ENCODE peak calls at places on chromosomes 13 and 19, in four cellular contexts. One of them, this sample, is unnamed.

GRCh38 chr19:22945560-22945959 is 57.4 kb downstream of the ZNF728 start:
- DNase-seq in adrenal gland: no peak
- DNase-seq in K562: no peak
- DNase-seq in Peyer's patch: no peak
- DNase-seq in this sample: no peak

GRCh38 chr19:23481043-23481442 is 85.8 kb upstream of the ZNF91 start:
- DNase-seq in adrenal gland: no peak
- DNase-seq in Peyer's patch: no peak
- DNase-seq in K562: no peak
- DNase-seq in this sample: no peak

GRCh38 chr19:33609353-33609752 is 12.4 kb upstream of the CHST8 start:
- DNase-seq in K562: no peak
- DNase-seq in adrenal gland: no peak
- DNase-seq in Peyer's patch: no peak
- DNase-seq in this sample: no peak

GRCh38 chr13:45674908-45675307 is 27.2 kb upstream of the CBY2 start:
- DNase-seq in K562: no peak
- DNase-seq in adrenal gland: no peak
- DNase-seq in Peyer's patch: no peak
- DNase-seq in this sample: no peak

GRCh38 chr19:57818378-57818777 is 3.7 kb upstream of the ZNF552 start:
- DNase-seq in K562: no peak
- DNase-seq in Peyer's patch: no peak
- DNase-seq in adrenal gland: no peak
- DNase-seq in this sample: no peak

GRCh38 chr19:55418185-55418584 is 10.6 kb upstream of the UBE2S start:
- DNase-seq in K562: peak; percentile 79
- DNase-seq in adrenal gland: peak; percentile 67
- DNase-seq in Peyer's patch: peak; percentile 40
- DNase-seq in this sample: no peak

GRCh38 chr13:109706015-109706715 is 80.2 kb downstream of the IRS2 start:
- DNase-seq in adrenal gland: no peak
- DNase-seq in K562: no peak
- DNase-seq in Peyer's patch: no peak
- DNase-seq in this sample: no peak

GRCh38 chr19:42284066-42284501 is 15.0 kb downstream of the CIC start:
- DNase-seq in adrenal gland: peak; percentile 88
- DNase-seq in K562: peak; percentile 95
- DNase-seq in Peyer's patch: peak; percentile 77
- DNase-seq in this sample: peak; percentile 63

GRCh38 chr13:73983109-73983508 is 151.1 kb downstream of the KLF12 start:
- DNase-seq in K562: no peak
- DNase-seq in adrenal gland: no peak
- DNase-seq in Peyer's patch: no peak
- DNase-seq in this sample: no peak

GRCh38 chr19:16588824-16589577 is 16.8 kb upstream of the SLC35E1 start:
- DNase-seq in adrenal gland: no peak
- DNase-seq in Peyer's patch: no peak
- DNase-seq in K562: no peak
- DNase-seq in this sample: no peak

GRCh38 chr13:73429691-73430090 is 370.9 kb downstream of the KLF5 start:
- DNase-seq in K562: no peak
- DNase-seq in adrenal gland: no peak
- DNase-seq in Peyer's patch: no peak
- DNase-seq in this sample: no peak

GRCh38 chr19:14871619-14872230 is 14.2 kb downstream of the OR7A17 start:
- DNase-seq in adrenal gland: no peak
- DNase-seq in K562: peak; percentile 21
- DNase-seq in Peyer's patch: no peak
- DNase-seq in this sample: no peak

GRCh38 chr13:30408319-30409101 is 13.8 kb upstream of the UBE2L5 start:
- DNase-seq in adrenal gland: peak; percentile 96
- DNase-seq in K562: peak; percentile 86
- DNase-seq in Peyer's patch: peak; percentile 91
- DNase-seq in this sample: peak; percentile 94

GRCh38 chr19:18390075-18390909 is 4.3 kb downstream of the GDF15 start:
- DNase-seq in K562: no peak
- DNase-seq in Peyer's patch: no peak
- DNase-seq in adrenal gland: no peak
- DNase-seq in this sample: no peak

GRCh38 chr13:45941261-45941660 is 89.7 kb upstream of the SIAH3 start:
- DNase-seq in K562: no peak
- DNase-seq in adrenal gland: no peak
- DNase-seq in Peyer's patch: no peak
- DNase-seq in this sample: no peak

GRCh38 chr13:50144473-50145160 is 129.4 kb downstream of the KCNRG start:
- DNase-seq in K562: no peak
- DNase-seq in adrenal gland: no peak
- DNase-seq in Peyer's patch: no peak
- DNase-seq in this sample: no peak

GRCh38 chr13:53200498-53201453 is 172.2 kb downstream of the OLFM4 start:
- DNase-seq in Peyer's patch: no peak
- DNase-seq in K562: no peak
- DNase-seq in adrenal gland: peak; percentile 36
- DNase-seq in this sample: no peak

GRCh38 chr19:8489591-8490394 is 12.6 kb downstream of the PRAM1 start:
- DNase-seq in K562: no peak
- DNase-seq in Peyer's patch: no peak
- DNase-seq in adrenal gland: no peak
- DNase-seq in this sample: peak; percentile 57

GRCh38 chr19:52689804-52690394 is 44.9 kb downstream of the ZNF611 start:
- DNase-seq in K562: peak; percentile 29
- DNase-seq in adrenal gland: peak; percentile 49
- DNase-seq in Peyer's patch: peak; percentile 39
- DNase-seq in this sample: peak; percentile 91

GRCh38 chr19:10352764-10353671 is 13.6 kb upstream of the ICAM3 start:
- DNase-seq in adrenal gland: peak; percentile 89
- DNase-seq in K562: peak; percentile 38
- DNase-seq in Peyer's patch: no peak
- DNase-seq in this sample: peak; percentile 22

GRCh38 chr19:15149704-15150103 is 42.5 kb downstream of the SYDE1 start:
- DNase-seq in adrenal gland: no peak
- DNase-seq in Peyer's patch: no peak
- DNase-seq in K562: no peak
- DNase-seq in this sample: no peak

GRCh38 chr13:113902956-113903355 is 39.1 kb upstream of the GAS6 start:
- DNase-seq in adrenal gland: no peak
- DNase-seq in K562: no peak
- DNase-seq in Peyer's patch: no peak
- DNase-seq in this sample: peak; percentile 81

GRCh38 chr19:54674021-54674617 is 11.3 kb downstream of the LILRB4 start:
- DNase-seq in adrenal gland: no peak
- DNase-seq in K562: peak; percentile 57
- DNase-seq in Peyer's patch: no peak
- DNase-seq in this sample: no peak

GRCh38 chr13:80486407-80486806 is 145.5 kb upstream of the SPRY2 start:
- DNase-seq in Peyer's patch: no peak
- DNase-seq in adrenal gland: no peak
- DNase-seq in K562: no peak
- DNase-seq in this sample: no peak

GRCh38 chr13:42363941-42364612 is 92.1 kb downstream of the AKAP11 start:
- DNase-seq in Peyer's patch: no peak
- DNase-seq in K562: no peak
- DNase-seq in adrenal gland: no peak
- DNase-seq in this sample: no peak

GRCh38 chr13:102933076-102933922 is 87.5 kb downstream of the ERCC5 start:
- DNase-seq in adrenal gland: no peak
- DNase-seq in K562: no peak
- DNase-seq in Peyer's patch: no peak
- DNase-seq in this sample: no peak

GRCh38 chr19:35911790-35912189 is 3.7 kb upstream of the TYROBP start:
- DNase-seq in K562: peak; percentile 34
- DNase-seq in adrenal gland: no peak
- DNase-seq in Peyer's patch: no peak
- DNase-seq in this sample: no peak

GRCh38 chr13:111312944-111313590 is 7.4 kb upstream of the TEX29 start:
- DNase-seq in adrenal gland: no peak
- DNase-seq in Peyer's patch: no peak
- DNase-seq in K562: no peak
- DNase-seq in this sample: no peak

GRCh38 chr19:6476155-6476895 is 5.3 kb downstream of the DENND1C start:
- DNase-seq in K562: peak; percentile 84
- DNase-seq in adrenal gland: peak; percentile 97
- DNase-seq in Peyer's patch: peak; percentile 36
- DNase-seq in this sample: peak; percentile 90
- H3K4me3 ChIP-seq in K562: peak overlapping the region; percentile 14
- H3K4me3 ChIP-seq in adrenal gland: no peak overlapping the region
- H3K4me3 ChIP-seq in Peyer's patch: peak overlapping the region; percentile 44
- H3K4me3 ChIP-seq in this sample: no peak overlapping the region

DNA sequence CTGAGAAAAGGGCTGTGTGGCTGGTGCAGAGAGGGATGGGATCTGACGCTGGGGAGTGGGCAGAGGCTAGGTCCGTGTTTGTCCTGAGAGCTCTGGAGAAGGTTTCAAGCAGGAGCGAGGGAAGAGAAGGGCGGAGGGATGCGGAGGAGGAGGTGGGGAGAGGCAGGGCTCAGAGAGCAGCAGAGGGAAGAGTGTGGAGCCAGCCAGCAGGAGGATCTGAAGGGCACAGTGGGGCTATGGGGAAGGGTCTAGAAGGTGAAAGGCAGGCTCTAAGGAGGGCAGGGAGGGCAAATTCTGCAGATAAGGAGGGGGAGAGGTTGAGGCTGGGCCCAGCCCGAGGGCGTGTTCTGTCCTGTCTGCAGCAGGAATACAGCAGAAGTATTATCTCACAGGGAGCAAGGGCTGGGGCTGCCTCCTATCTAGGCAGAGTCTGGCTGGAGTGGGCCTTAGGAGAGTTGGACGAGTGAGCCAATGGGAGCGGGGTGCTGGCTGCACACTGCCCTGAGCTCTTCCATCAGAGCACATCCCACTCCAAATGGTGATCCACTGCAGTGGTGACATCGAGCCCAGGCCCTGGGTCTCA is 6.1 kb downstream of the AP2A1 start:
- DNase-seq in adrenal gland: no peak
- DNase-seq in Peyer's patch: no peak
- DNase-seq in K562: peak; percentile 68
- DNase-seq in this sample: no peak
- TF ChIP-seq POLR2A in adrenal gland: no peak
- TF ChIP-seq POLR2A in Peyer's patch: no peak
- TF ChIP-seq POLR2A in K562: no peak
- TF ChIP-seq POLR2A in this sample: no peak

GRCh38 chr19:2043864-2044708 is 7.0 kb downstream of the MKNK2 start:
- DNase-seq in adrenal gland: no peak
- DNase-seq in Peyer's patch: no peak
- DNase-seq in K562: no peak
- DNase-seq in this sample: no peak

GRCh38 chr19:2041686-2042484 is 9.2 kb downstream of the MKNK2 start:
- DNase-seq in Peyer's patch: peak; percentile 98
- DNase-seq in adrenal gland: peak; percentile 99
- DNase-seq in K562: peak; percentile 99
- DNase-seq in this sample: peak; percentile 95

GRCh38 chr19:2041436-2041685 is 9.7 kb downstream of the MKNK2 start:
- DNase-seq in Peyer's patch: no peak
- DNase-seq in K562: no peak
- DNase-seq in adrenal gland: no peak
- DNase-seq in this sample: no peak

GRCh38 chr19:2043269-2043641 is 7.8 kb downstream of the MKNK2 start:
- DNase-seq in Peyer's patch: no peak
- DNase-seq in adrenal gland: no peak
- DNase-seq in K562: no peak
- DNase-seq in this sample: peak; percentile 85

DNA sequence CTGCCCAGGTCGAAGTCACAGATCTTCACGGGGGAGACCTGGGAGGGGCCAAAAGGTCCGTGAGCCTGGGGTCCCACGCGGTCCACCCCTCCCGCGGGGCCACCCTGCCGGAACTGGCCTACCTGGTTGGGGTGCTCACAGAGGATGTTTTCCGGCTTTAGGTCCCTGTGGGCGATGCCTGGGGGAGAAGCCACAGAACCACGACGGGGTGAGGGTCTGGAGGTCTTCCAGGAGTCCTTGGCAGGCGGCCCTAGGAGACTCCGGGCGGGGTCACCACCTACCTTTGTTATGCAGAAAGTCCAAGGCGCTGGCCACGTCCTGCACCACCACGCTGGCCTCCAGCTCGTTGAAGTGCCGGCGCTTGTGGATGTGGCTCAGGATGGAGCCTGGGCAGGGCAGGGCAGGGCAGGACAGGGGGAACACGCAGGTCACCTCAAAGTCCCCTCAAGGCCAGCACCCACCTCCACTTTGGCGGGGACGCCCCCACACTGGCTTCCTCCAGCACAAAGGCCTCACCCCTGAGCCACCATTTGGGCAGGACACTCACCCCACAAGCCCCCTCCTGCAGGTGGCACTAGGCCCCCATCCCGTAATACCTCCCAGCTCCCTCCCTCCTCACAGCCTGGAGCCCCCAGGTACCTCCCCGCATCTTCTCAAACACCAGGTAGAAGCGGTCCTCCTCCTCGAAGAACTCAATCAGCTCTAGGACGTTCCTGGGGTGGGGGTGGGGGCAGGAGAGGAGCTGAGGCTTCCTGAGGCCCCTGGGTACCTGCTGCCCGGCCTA is 8.4 kb downstream of the MKNK2 start:
- DNase-seq in Peyer's patch: no peak
- DNase-seq in adrenal gland: no peak
- DNase-seq in K562: no peak
- DNase-seq in this sample: peak; percentile 43
- H3K4me3 ChIP-seq in Peyer's patch: peak overlapping the region; percentile 42
- H3K4me3 ChIP-seq in adrenal gland: no peak overlapping the region
- H3K4me3 ChIP-seq in K562: peak overlapping the region; percentile 29
- H3K4me3 ChIP-seq in this sample: no peak overlapping the region

GRCh38 chr19:6516018-6516658 is 14.0 kb upstream of the TUBB4A start:
- DNase-seq in Peyer's patch: peak; percentile 93
- DNase-seq in K562: peak; percentile 98
- DNase-seq in adrenal gland: peak; percentile 99
- DNase-seq in this sample: peak; percentile 98
- TF ChIP-seq POLR2A in Peyer's patch: no peak
- TF ChIP-seq POLR2A in K562: peak; percentile 72
- TF ChIP-seq POLR2A in adrenal gland: peak; percentile 73
- TF ChIP-seq POLR2A in this sample: no peak

GRCh38 chr13:99811067-99811715 is 160.4 kb downstream of the ZIC5 start:
- DNase-seq in adrenal gland: no peak
- DNase-seq in Peyer's patch: no peak
- DNase-seq in K562: no peak
- DNase-seq in this sample: no peak
- H3K4me3 ChIP-seq in adrenal gland: no peak overlapping the region
- H3K4me3 ChIP-seq in Peyer's patch: no peak overlapping the region
- H3K4me3 ChIP-seq in K562: no peak overlapping the region
- H3K4me3 ChIP-seq in this sample: no peak overlapping the region

This sample was measured in lower leg skin.